ENCODE peak calls at places on chromosomes 2 and 18, in four cellular contexts. W, G, A and J are unnamed samples.

GRCh38 chr2:121505005-121505404 is 25.7 kb upstream of the RNU4ATAC start:
- DNase-seq in A (no peak), G (no peak), W (no peak), J (no peak)

GRCh38 chr2:126399001-126399400 is 257.0 kb upstream of the GYPC start:
- DNase-seq in A (no peak), W (no peak), G (peak), J (no peak)

GRCh38 chr2:223760838-223761502 is 76.4 kb downstream of the AP1S3 start:
- DNase-seq in G (peak), W (peak), A (peak), J (peak)

GRCh38 chr2:223069465-223069864 is 17.5 kb downstream of the KCNE4 start:
- DNase-seq in W (no peak), G (no peak), A (no peak), J (no peak)

GRCh38 chr2:9739508-9739907 is 103.8 kb upstream of the TAF1B start:
- DNase-seq in A (no peak), G (no peak), W (no peak), J (no peak)

GRCh38 chr2:101893676-101894381 is 97.9 kb upstream of the IL1R2 start:
- DNase-seq in G (no peak), W (no peak), A (no peak), J (no peak)

GRCh38 chr2:217279571-217279970 is 419.7 kb upstream of the TNP1 start:
- DNase-seq in G (no peak), A (no peak), W (no peak), J (no peak)

GRCh38 chr2:96241901-96242611 is 23.7 kb downstream of the TMEM127 start:
- DNase-seq in G (no peak), A (peak), W (no peak), J (no peak)

GRCh38 chr2:241237047-241237446 is 48.6 kb downstream of the ANO7 start:
- DNase-seq in A (no peak), G (no peak), W (no peak), J (no peak)

GRCh38 chr2:156321243-156321904 is 11.1 kb downstream of the NR4A2 start:
- DNase-seq in A (no peak), G (no peak), W (no peak), J (peak)

GRCh38 chr18:45171575-45172225 is 443.6 kb upstream of the SLC14A2 start:
- DNase-seq in W (no peak), G (no peak), A (no peak), J (no peak)

GRCh38 chr2:181106229-181106628 is 125.8 kb downstream of the UBE2E3 start:
- DNase-seq in W (no peak), A (no peak), G (no peak), J (peak)

GRCh38 chr2:175309799-175310198 is 128.3 kb upstream of the ATP5MC3 start:
- DNase-seq in A (no peak), G (peak), W (peak), J (peak)

GRCh38 chr2:223123859-223124610 is 72.0 kb downstream of the KCNE4 start:
- DNase-seq in A (no peak), G (no peak), W (no peak), J (no peak)

GRCh38 chr18:8730080-8730827 is 24.9 kb downstream of the MTCL1 start:
- DNase-seq in G (peak), W (peak), A (no peak), J (peak)

GRCh38 chr18:3384664-3385189 is 65.2 kb upstream of the TGIF1 start:
- DNase-seq in A (peak), G (peak), W (peak), J (no peak)

GRCh38 chr2:27243391-27244130 is 19.3 kb downstream of the SLC30A3 start:
- DNase-seq in G (no peak), W (no peak), A (no peak), J (no peak)

GRCh38 chr2:161905389-161906046 is 168.5 kb downstream of the DPP4 start:
- DNase-seq in A (peak), G (peak), W (no peak), J (no peak)

GRCh38 chr2:117536139-117536538 is 278.4 kb upstream of the DDX18 start:
- DNase-seq in W (no peak), A (no peak), G (peak), J (no peak)

GRCh38 chr2:117835990-117836760 is 21.7 kb downstream of the DDX18 start:
- DNase-seq in G (peak), A (no peak), W (peak), J (peak)

GRCh38 chr2:238252766-238253630 is 13.2 kb upstream of the HES6 start:
- DNase-seq in A (no peak), G (no peak), W (no peak), J (no peak)

GRCh38 chr18:74898965-74899364 is 301.3 kb downstream of the ZNF407 start:
- DNase-seq in A (no peak), W (no peak), G (peak), J (no peak)

GRCh38 chr18:33676593-33676992 is 98.6 kb downstream of the ASXL3 start:
- DNase-seq in W (no peak), A (no peak), G (no peak), J (no peak)

GRCh38 chr2:63837036-63837594 is 4.6 kb upstream of the UGP2 start:
- DNase-seq in W (no peak), A (no peak), G (no peak), J (no peak)

GRCh38 chr2:102848366-102848839 is 86.6 kb downstream of the TMEM182 start:
- DNase-seq in A (no peak), W (peak), G (peak), J (peak)

GRCh38 chr2:101516833-101517690 is 42.1 kb upstream of the RFX8 start:
- DNase-seq in G (peak), W (peak), A (no peak), J (no peak)

DNA sequence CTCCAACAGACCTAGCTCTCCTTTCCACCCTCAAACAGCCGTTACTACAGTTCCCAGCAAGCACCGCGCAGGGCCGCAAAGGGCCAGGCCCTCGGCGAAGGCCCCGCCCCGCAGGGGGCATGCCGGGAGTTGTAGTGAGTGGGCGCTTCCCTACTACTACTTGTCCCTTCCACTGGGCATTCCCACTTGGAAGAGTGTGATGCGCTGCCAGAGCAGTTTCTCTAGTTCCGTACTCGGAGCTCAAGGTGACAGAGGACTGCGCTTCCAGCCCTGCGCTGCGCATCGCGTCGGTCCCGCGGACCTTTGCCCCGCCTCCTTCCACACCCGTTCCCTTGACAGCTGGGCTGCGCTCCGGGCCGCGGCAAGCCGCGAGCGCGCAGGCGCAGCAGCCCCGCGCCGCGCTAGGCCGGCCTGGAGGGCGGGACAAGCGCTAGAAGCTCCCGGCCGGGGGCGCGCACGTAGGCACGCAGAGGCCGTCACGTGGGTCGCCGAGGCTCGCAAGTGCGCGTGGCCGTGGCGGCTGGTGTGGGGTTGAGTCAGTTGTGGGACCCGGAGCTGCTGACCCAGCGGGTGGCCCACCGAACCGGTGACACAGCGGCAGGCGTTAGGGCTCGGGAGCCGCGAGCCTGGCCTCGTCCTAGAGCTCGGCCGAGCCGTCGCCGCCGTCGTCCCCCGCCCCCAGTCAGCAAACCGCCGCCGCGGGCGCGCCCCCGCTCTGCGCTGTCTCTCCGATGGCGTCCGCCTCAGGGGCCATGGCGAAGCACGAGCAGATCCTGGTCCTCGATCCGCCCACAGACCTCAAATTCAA is at the start of gene VAPA:
- DNase-seq in W (peak), A (peak), G (peak), J (peak)
- TF ChIP-seq REST in W (no peak), A (no peak), G (no peak), J (no peak)

GRCh38 chr2:144011553-144011952 is 508.4 kb downstream of the ZEB2 start:
- DNase-seq in A (no peak), G (no peak), W (no peak), J (no peak)

GRCh38 chr2:144004742-144005141 is 515.2 kb downstream of the ZEB2 start:
- DNase-seq in G (no peak), A (no peak), W (no peak), J (peak)

GRCh38 chr2:144010096-144010495 is 509.8 kb downstream of the ZEB2 start:
- DNase-seq in A (no peak), W (no peak), G (no peak), J (no peak)

GRCh38 chr2:144011098-144011497 is 508.8 kb downstream of the ZEB2 start:
- DNase-seq in G (no peak), W (no peak), A (no peak), J (no peak)

DNA sequence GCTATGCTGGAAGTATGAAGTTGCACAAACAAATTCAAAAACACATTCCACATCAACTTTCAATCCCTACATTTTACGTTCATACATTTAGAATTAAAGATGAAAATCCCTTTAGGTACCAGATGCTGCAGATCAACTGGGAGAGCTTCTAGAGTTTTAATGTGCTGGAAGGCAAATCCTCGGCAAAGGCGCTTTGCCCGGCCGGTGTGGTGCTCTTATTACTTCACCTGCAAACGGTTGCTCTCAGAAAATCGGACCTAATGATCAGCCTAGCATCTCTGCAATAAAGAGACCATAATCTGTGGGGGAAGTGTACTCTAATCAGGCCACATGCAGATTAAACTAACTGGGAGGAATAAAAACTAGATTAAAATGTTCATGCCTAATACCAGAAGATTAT is 513.8 kb downstream of the ZEB2 start:
- DNase-seq in G (no peak), W (no peak), A (no peak), J (no peak)
- TF ChIP-seq PBX3 in G (no peak), W (no peak), A (no peak), J (no peak)

DNA sequence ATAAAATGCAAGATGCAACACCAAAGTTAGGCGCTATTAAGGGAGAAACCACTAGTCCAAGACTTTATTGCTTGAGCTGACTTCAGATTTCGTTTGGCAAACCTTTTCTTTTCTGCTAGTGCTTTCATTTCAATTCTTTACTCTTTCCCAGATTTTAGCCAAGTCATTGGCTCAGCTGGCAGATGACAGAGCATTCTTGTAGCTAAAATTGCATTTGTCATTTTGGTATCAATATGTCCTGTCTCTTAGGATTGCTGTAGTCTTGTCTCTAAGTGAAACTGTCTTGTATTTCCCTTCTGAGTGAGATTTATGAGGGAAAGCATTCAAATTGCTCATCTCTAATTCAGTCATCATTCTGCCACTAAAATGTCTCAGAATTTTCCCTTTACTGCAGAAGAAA is 335.1 kb downstream of the METTL4 start:
- DNase-seq in W (no peak), G (no peak), A (no peak), J (no peak)
- TF ChIP-seq REST in W (no peak), G (no peak), A (no peak), J (no peak)

GRCh38 chr2:157785200-157785599 is 90.9 kb downstream of the ACVR1 start:
- DNase-seq in A (no peak), G (no peak), W (no peak), J (no peak)

GRCh38 chr2:157785866-157786662 is 90.1 kb downstream of the ACVR1 start:
- DNase-seq in A (no peak), G (no peak), W (no peak), J (no peak)

GRCh38 chr2:157784823-157785175 is 91.3 kb downstream of the ACVR1 start:
- DNase-seq in W (no peak), A (no peak), G (no peak), J (no peak)

GRCh38 chr2:157783180-157783579 is 93.0 kb downstream of the ACVR1 start:
- DNase-seq in W (no peak), G (no peak), A (no peak), J (no peak)

DNA sequence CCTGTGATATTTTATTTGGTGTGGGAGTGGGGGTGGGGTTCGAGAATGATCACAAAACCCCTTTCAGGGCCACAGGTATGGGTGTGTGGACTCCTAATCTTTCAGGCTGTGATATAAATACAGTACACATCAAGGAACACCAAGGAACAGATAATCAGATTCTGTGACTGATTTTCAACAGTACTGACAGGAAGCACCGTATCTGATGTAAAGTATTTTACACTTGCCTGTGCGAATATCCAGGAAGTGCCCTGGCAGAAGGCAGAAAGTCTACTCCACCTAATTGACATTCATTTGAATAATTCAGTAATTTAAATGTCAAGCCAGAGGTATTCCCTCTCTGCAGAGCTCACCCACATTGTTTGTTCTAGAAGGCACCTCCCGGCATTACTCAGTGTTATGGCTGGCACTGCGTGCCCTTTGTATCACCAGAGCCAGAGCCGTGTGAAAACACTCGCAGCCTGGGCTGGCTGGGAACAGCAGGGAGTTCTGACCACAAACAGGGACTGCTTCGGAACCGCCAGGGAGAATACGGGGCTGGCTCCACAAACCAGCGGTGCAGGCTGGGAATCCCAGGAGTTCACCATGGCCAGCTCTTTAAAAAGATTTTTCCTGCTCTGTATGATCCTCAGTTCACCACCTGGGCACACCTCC is 91.8 kb downstream of the ACVR1 start:
- DNase-seq in W (peak), G (no peak), A (no peak), J (no peak)
- TF ChIP-seq PBX3 in W (no peak), G (no peak), A (no peak), J (no peak)

DNA sequence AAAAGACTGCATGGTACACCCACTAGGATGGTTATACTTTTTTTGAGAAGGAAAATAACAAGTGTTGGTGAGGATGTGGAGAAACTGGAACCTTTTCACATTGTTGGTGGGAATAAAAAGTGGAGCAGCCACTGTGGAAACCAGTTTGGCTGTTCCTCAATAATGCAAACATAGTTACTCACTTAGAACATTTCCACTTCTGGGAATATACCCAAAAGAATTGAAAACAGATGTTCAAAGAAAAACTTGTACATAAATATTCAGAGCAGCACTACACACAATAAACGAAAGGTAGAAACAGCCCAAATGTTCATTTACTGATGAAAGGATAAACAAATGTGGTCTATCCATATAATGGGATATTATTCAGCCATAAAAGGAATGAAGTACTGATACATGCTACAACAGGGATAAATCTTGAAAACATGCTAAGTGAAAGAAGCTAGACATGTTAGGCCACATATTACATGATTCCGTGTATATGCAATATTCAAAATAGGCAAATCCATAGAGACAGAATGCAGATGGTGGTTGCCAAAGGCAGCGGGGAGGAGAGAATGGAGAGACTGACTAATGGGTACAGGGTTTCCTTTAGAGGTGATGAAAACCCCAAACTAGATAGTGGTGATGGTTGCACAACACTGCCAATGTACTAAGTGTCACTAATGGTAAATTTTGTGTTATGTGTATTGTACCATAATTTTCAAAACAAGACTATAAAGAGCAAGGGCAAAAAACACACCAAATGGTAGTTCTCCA is 20.9 kb upstream of the LMAN1 start:
- DNase-seq in G (no peak), A (no peak), W (no peak), J (no peak)
- TF ChIP-seq REST in G (no peak), A (no peak), W (no peak), J (no peak)

GRCh38 chr2:37870829-37871228 is 54.3 kb upstream of the RMDN2 start:
- DNase-seq in A (no peak), G (no peak), W (no peak), J (peak)
- TF ChIP-seq PBX3 in A (no peak), G (no peak), W (no peak), J (peak)

DNA sequence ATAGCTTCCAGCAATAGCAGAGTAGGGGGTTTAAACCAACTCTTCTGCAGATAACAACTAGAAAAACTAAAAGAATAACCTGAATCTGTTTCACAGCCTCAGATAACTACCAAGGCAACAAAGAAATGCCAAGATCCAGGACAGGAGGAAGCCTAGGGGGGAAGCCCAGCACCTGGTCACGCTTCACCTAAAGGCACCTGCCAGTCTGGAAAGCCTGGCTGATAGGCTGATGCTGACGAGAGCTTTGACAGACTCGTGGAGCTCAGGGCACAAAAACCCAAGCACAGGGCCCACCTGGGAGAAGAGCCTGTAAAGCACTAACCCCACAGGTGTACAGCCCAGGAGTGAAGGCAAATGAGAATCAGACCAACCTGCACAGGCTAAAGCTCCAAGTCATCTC is 22.6 kb downstream of the EIPR1 start:
- DNase-seq in A (no peak), W (no peak), G (no peak), J (no peak)
- TF ChIP-seq REST in A (no peak), W (no peak), G (no peak), J (no peak)

DNA sequence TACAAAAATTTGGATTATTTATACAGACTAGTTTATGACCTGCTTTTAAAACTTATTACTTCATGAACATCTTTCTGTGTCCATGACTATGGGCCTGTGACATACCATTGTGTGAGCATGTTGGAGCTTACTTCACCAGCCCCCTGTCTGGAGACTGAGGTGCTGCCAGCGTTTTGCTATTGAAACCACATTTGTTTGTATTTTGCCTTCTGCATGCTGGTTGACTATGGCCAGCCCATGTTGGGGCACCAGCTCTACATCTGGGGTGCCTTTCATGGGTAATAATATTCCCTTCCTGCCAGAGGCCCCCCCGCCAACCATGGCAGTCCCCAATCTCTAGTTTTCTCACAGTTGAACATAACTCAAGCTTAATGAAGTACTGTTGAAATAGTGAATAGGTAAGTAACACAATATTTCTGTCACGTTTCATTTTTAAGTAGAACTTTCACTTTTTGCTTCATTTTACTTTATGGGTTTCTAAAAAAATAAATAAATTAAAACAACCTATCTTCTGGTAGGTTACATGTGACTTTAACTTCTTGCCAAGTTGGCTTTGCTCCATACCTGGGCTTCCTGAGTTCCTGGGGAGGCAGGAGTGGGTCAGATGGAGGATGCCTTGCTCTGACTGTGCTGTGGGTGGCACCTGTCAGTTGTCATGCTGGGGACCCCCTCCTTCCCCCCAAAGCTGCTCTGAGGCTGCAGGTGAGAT is 63.9 kb downstream of the DGKD start:
- DNase-seq in W (no peak), G (no peak), A (no peak), J (no peak)
- TF ChIP-seq PBX3 in W (no peak), G (no peak), A (no peak), J (no peak)